ENCODE peak calls at places on chromosomes 13 and 19, in four cellular contexts. K is K562, V is HEK293T, X is HepG2. S is an unnamed sample.

GRCh38 chr13:28258401-28258800 is 120.1 kb downstream of the PAN3 start:
- DNase-seq in K (no peak), V (no peak), X (no peak), S (no peak)

GRCh38 chr13:85503797-85504196 is 295.4 kb downstream of the SLITRK6 start:
- DNase-seq in K (no peak), V (no peak), X (no peak), S (no peak)

GRCh38 chr13:100540621-100541020 is 48.0 kb downstream of the GGACT start:
- DNase-seq in K (no peak), V (no peak), X (no peak), S (no peak)

GRCh38 chr19:47106819-47107200 is 6.8 kb downstream of the ZC3H4 start:
- DNase-seq in K (peak), V (no peak), X (no peak), S (no peak)

GRCh38 chr19:31340059-31341025 is 8.9 kb downstream of the TSHZ3 start:
- DNase-seq in K (no peak), V (no peak), X (no peak), S (no peak)

GRCh38 chr13:76383671-76384461 is 502.3 kb downstream of the KCTD12 start:
- DNase-seq in K (no peak), V (no peak), X (no peak), S (no peak)

GRCh38 chr19:5128251-5128931 is 159.5 kb downstream of the KDM4B start:
- DNase-seq in K (peak), V (peak), X (no peak), S (no peak)

GRCh38 chr13:114027826-114028225 is 54.0 kb upstream of the C13orf46 start:
- DNase-seq in K (no peak), V (no peak), X (no peak), S (no peak)

GRCh38 chr13:113765241-113765910 is 6.3 kb downstream of the TMEM255B start:
- DNase-seq in K (peak), V (no peak), X (no peak), S (no peak)

GRCh38 chr13:67841071-67841470 is 610.9 kb upstream of the PCDH9 start:
- DNase-seq in K (no peak), V (peak), X (no peak), S (peak)

GRCh38 chr19:56725829-56726424 is 54.4 kb upstream of the ZNF835 start:
- DNase-seq in K (no peak), V (no peak), X (no peak), S (no peak)

GRCh38 chr13:50161052-50161451 is 145.8 kb downstream of the KCNRG start:
- DNase-seq in K (peak), V (no peak), X (peak), S (no peak)

GRCh38 chr13:27465611-27466010 is 15.2 kb upstream of the MTIF3 start:
- DNase-seq in K (no peak), V (no peak), X (no peak), S (no peak)

GRCh38 chr19:49567722-49568454 is 12.5 kb downstream of the NOSIP start:
- DNase-seq in K (peak), V (no peak), X (no peak), S (no peak)

GRCh38 chr19:57934820-57935665 is at the start of gene ZNF418:
- DNase-seq in K (peak), V (no peak), X (no peak), S (peak)

GRCh38 chr13:113926301-113926761 is 47.5 kb downstream of the C13orf46 start:
- DNase-seq in K (no peak), V (no peak), X (no peak), S (peak)

GRCh38 chr13:73551736-73552135 is 492.9 kb downstream of the KLF5 start:
- DNase-seq in K (no peak), V (no peak), X (no peak), S (no peak)

GRCh38 chr13:109881961-109882558 is 95.7 kb upstream of the IRS2 start:
- DNase-seq in K (no peak), V (no peak), X (no peak), S (no peak)

GRCh38 chr13:93147946-93148345 is 78.7 kb upstream of the GPC6 start:
- DNase-seq in K (no peak), V (no peak), X (no peak), S (no peak)

GRCh38 chr19:53772943-53773342 is 51.2 kb downstream of the NLRP12 start:
- DNase-seq in K (peak), V (peak), X (peak), S (peak)

GRCh38 chr13:95706356-95706755 is 29.4 kb downstream of the DNAJC3 start:
- DNase-seq in K (no peak), V (no peak), X (no peak), S (no peak)

GRCh38 chr19:20423381-20424207 is 142.0 kb downstream of the ZNF737 start:
- DNase-seq in K (no peak), V (no peak), X (no peak), S (peak)
- TF ChIP-seq ELF4 in K (no peak), V (no peak), X (no peak), S (no peak)

GRCh38 chr13:108878732-108879131 is 249.3 kb downstream of the MYO16 start:
- DNase-seq in K (no peak), V (no peak), X (no peak), S (no peak)

GRCh38 chr13:108877300-108877699 is 247.9 kb downstream of the MYO16 start:
- DNase-seq in K (no peak), V (no peak), X (no peak), S (no peak)
- TF ChIP-seq ELF4 in K (no peak), V (no peak), X (no peak), S (no peak)

GRCh38 chr13:97278395-97279078 is 56.4 kb downstream of the MBNL2 start:
- DNase-seq in K (no peak), V (no peak), X (no peak), S (no peak)
- TF ChIP-seq ELF4 in K (no peak), V (no peak), X (no peak), S (no peak)

DNA sequence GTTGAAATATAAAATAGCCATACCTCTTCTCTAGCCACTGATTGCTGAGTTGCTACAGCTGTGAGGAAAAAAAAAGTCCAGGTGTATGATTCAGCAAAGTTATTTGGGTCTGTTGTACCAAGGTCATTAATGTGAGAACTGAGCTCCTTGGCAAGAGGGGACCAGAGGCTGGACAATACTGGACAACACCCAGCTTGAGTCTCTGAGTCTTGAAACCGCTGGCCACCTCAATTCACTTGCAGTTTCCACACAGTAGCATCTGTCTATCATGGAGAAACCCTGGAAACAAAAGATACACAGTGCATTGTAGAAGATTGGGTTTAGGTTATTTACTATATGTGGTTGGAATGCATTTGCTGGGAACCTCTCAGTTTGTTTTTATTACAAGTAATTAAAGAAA is 60.4 kb downstream of the WDFY2 start:
- DNase-seq in K (no peak), V (no peak), X (no peak), S (no peak)
- TF ChIP-seq ELF4 in K (no peak), V (no peak), X (no peak), S (no peak)

DNA sequence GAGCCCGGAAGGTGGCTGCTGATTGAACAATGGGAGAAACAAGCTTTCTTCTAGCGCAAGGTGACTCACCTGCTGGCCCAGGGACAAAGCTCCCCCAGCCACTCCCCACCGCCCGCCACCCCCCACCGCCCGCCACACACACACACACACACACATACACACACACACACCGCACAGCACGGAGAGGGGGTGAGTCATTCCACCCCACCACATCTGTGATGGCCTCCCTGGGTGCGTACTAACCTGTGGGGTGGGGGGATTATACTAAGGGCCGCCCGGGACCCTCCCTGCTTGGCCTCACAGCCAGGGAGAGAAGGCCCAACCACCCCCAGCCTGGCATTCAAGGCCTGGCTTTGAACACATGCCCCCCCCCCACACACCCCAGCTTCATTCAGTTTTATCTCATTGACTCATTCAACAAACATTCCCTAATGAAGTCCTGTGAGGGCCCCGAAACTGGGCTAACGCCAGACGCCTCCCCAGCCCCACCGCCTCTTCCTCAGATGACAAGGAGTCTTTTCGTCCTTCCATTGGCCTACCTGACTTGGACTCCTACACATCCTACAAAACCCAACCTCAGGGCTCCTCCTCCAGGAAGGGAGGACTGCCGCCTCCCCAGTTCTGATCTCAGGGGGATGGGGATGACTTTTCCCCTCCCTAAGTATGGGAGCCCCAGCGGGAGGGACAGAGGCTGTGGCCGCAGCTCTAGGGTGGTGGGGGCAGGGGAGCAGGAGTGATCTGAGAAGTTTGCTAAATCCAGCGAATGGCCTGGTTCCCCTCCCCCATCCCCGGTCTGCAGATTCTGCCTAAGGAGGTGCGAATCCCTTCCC is 5.8 kb upstream of the ONECUT3 start:
- DNase-seq in K (peak), V (no peak), X (peak), S (peak)
- TF ChIP-seq ELF4 in K (no peak), V (no peak), X (no peak), S (no peak)

GRCh38 chr19:45152504-45153338 is 8.1 kb downstream of the NKPD1 start:
- DNase-seq in K (no peak), V (no peak), X (no peak), S (peak)
- TF ChIP-seq ELF4 in K (no peak), V (no peak), X (no peak), S (no peak)

DNA sequence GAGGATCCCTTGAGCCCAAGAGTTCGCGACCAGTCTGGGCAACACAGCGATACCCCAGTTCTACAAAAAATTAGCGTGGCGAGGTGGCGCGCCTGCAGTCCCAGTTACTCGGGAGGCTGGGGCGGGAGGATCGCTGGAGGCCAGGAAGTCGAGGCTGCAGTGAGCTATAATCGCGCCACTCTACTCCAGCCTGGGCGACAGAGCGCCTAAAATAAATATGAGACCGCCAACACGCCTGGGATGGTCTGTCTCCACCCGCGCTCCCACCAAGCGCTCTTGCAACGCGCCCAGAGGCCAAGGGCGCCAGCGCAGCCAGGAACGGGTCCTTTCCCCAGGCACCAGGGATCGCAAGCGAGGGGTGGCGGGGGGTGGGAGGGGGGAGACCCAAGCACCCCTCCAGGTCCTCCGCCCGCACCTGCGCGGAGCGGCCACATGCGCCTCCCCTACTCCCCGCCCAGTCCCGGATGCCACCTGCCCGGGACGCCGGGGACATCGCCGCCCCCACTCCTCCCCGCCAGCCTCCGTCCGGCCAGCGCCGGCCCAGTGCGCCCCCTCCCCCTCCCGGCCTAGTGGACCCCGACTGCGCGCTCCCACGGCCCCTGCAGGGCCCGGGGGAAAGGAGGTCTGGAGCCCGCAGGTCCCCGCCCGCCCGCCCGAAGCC is 441 bp downstream of the RHPN2 start:
- DNase-seq in K (peak), V (peak), X (no peak), S (peak)
- TF ChIP-seq ELF4 in K (no peak), V (no peak), X (no peak), S (no peak)

S was measured in WTC11.